ENCODE peak calls at places on chromosomes 16 and 17, in four cellular contexts. P is progenitor cell of endocrine pancreas, Y is fibroblast of the aortic adventitia, R is GM06990. I is an unnamed sample.

GRCh38 chr16:70604407-70605283 is 41.7 kb upstream of the IL34 start:
- DNase-seq in P (no peak), R (no peak), Y (no peak), I (no peak)

GRCh38 chr16:2518823-2519710 is 1.1 kb upstream of the AMDHD2 start:
- DNase-seq in P (no peak), Y (no peak), R (no peak), I (no peak)

GRCh38 chr17:81607431-81607830 is 29.5 kb downstream of the NPLOC4 start:
- DNase-seq in P (no peak), R (no peak), Y (no peak), I (no peak)

GRCh38 chr16:84501077-84501735 is 3.3 kb downstream of the MEAK7 start:
- DNase-seq in P (no peak), R (no peak), Y (peak), I (no peak)

GRCh38 chr16:30570621-30571443 is 682 bp downstream of the ZNF688 start:
- DNase-seq in Y (peak), R (no peak), P (no peak), I (peak)

GRCh38 chr16:2749476-2749875 is 3.0 kb upstream of the SRRM2 start:
- DNase-seq in R (no peak), P (no peak), Y (no peak), I (no peak)

GRCh38 chr17:12789976-12790805 is 893 bp downstream of the ARHGAP44 start:
- DNase-seq in Y (no peak), P (peak), R (no peak), I (peak)

GRCh38 chr16:85316321-85316919 is 204.1 kb upstream of the CIBAR2 start:
- DNase-seq in P (peak), Y (peak), R (peak), I (peak)

GRCh38 chr17:74410001-74410443 is 21.9 kb upstream of the GPRC5C start:
- DNase-seq in R (no peak), Y (no peak), P (no peak), I (no peak)

GRCh38 chr16:80038566-80038965 is 438.0 kb upstream of the MAF start:
- DNase-seq in Y (no peak), P (no peak), R (no peak), I (no peak)

DNA sequence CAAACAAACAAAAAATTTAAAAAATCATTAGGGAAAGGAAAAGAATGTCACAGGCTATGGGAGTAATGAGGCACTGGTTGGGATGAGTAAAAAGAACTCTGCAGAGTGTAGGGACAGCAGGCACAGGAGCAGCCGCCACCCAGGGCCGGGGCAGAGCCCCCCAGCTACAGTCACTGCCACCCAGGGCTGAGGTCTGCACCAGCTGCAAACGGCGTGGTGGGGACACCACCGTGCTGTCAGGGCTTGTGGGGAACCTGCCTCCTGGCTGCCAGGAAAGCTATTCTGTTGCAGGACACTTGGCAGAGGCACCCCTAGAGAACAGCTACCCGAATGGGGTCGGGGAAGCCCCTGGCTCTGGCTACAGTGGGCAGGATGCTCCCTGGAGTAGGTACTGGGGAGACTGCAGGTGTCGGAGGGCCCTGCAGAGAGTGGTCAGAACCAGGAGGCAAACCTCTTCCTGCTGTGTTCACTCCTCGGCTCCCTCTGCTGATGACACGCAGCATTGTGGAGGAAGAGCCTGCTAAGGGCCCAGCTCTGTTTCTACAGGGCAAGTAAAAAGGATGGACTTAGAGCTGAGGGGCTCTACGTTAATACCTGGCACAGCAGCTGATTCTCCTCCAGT is 32.3 kb upstream of the CAPN15 start:
- DNase-seq in P (no peak), Y (peak), R (no peak), I (peak)
- TF ChIP-seq CTCF in P (peak), Y (peak), R (peak), I (no peak)

GRCh38 chr17:16301963-16302855 is 51.1 kb downstream of the CENPV start:
- DNase-seq in Y (no peak), P (no peak), R (no peak), I (no peak)

GRCh38 chr17:16300554-16300953 is 52.7 kb downstream of the CENPV start:
- DNase-seq in R (no peak), P (no peak), Y (no peak), I (no peak)

GRCh38 chr17:16302856-16303255 is 50.4 kb downstream of the CENPV start:
- DNase-seq in R (no peak), Y (no peak), P (no peak), I (no peak)

GRCh38 chr17:16304832-16305231 is 48.4 kb downstream of the CENPV start:
- DNase-seq in R (no peak), P (no peak), Y (peak), I (no peak)
- TF ChIP-seq CTCF in R (peak), P (peak), Y (peak), I (peak)

GRCh38 chr17:14690704-14691103 is 389.8 kb downstream of the HS3ST3B1 start:
- DNase-seq in P (no peak), Y (no peak), R (no peak), I (no peak)

GRCh38 chr17:14693382-14693781 is 392.5 kb downstream of the HS3ST3B1 start:
- DNase-seq in Y (no peak), R (no peak), P (no peak), I (no peak)

DNA sequence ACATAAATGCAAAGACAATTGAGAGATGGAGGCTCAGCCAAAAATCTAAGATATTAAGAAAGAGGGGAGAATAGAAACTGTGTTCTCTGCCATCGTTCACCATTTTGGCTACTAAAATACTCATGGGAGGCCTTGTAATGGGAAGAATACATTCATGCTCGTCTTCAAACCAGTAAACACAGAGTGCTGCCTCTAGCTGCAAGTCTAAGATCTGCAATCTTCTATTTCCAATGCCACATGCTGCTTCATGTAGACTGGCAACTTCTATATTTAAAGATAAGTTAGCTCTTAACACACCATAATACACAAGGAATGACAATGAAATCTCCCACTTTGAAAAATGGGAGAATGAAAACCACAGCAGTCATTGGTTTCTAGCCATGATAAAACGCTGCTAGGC is 387.3 kb downstream of the HS3ST3B1 start:
- DNase-seq in P (no peak), Y (no peak), R (no peak), I (no peak)
- TF ChIP-seq CTCF in P (peak), Y (no peak), R (no peak), I (no peak)

DNA sequence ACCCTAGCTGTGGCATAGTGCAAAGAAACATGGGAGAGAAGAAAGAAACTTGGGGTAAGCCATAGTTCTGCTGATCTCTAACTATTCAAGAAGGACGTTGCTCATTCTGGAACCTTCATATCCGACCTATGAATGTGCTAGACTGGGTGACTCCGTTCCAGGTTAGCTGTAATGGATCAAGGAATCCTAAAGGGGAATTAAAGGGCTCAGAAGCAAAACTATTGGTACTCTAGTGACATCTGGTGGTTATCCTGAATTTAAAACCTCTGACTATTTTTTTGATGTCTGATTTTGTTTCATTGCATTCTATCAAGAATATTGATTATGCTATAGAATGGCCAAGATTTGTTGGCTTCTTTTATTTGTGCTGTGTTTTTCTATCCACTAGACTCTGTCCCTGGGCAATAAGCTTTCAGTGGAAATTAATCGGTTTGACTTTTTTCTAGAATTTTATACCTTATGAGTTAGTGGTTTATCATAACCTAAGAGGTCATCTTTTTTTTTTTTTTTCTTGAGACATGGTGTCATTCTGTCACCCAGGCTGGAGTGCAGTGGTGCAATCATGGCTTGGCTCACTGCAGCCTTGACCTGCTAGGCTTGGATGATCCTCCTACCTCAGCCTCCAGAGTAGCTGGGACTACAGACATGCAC is 19.5 kb downstream of the PCTP start:
- DNase-seq in Y (peak), P (no peak), R (no peak), I (peak)
- TF ChIP-seq CTCF in Y (peak), P (peak), R (peak), I (no peak)

DNA sequence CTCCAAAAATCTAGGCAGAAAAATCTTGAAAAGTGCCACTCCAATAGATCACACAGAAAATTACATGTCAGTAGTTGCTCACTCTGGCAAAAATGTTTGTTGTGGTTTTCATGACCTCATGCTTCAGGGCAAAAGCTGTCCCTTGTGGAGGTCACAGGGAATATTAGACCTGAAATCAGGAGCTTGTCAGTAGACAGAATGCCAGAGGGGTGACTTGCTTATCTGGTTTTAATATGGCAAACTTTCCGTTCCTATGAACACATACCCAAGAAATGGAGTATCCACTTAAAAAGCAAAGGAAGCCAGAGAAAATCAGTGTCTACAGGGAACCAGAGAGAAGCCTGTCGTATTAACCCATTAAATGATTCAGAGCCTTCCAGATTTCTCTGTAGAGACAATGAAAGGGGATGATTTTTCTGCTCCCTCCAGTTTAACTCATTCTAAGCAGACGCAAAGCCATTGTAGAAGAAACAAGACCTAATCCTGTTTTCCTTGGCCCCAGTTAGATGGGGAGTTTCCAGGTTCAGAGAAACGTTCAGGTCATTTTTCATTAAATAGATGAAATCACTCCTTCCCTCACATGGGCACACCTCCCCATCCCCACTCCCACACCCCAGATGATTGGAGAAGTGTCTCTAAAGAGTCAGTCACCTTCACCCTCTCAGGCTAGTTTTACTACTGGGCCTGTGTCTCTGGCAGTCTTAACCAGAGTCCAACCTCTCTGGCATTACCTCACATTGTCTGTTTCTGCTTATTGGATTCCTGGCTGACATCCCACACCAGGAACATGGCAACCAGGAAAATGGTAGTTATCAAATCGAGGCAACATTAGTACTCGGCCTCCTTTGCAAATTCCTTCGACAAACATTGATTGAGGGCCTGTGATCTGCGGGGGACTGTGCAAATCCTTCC is 6.0 kb downstream of the SOX9 start:
- DNase-seq in R (no peak), Y (peak), P (no peak), I (no peak)
- TF ChIP-seq CTCF in R (no peak), Y (no peak), P (no peak), I (no peak)